ENCODE peak calls at places on chromosomes 5 and 9, in ten cellular contexts. One of them, this sample, is unnamed.

GRCh38 chr9:17134843-17135577 is at the start of gene CNTLN:
- DNase-seq in substantia nigra: peak
- DNase-seq in iris pigment epithelial cell: peak
- DNase-seq in C1 segment of cervical spinal cord: peak
- DNase-seq in stimulated activated CD4-positive, alpha-beta T cell treated with anti-CD3 and anti-CD28 coated beads, Interleukin-15, amount 100 ng/mL, for 24 hours: peak
- DNase-seq in NCI-H345: peak
- DNase-seq in HuH-7: peak
- DNase-seq in ACHN: peak
- DNase-seq in PC-3: peak
- DNase-seq in GM23338: peak
- DNase-seq in this sample: peak

GRCh38 chr9:26391036-26391435 is 501.6 kb downstream of the CAAP1 start:
- DNase-seq in substantia nigra: no peak
- DNase-seq in iris pigment epithelial cell: no peak
- DNase-seq in C1 segment of cervical spinal cord: no peak
- DNase-seq in stimulated activated CD4-positive, alpha-beta T cell treated with anti-CD3 and anti-CD28 coated beads, Interleukin-15, amount 100 ng/mL, for 24 hours: no peak
- DNase-seq in NCI-H345: no peak
- DNase-seq in HuH-7: no peak
- DNase-seq in ACHN: no peak
- DNase-seq in PC-3: peak
- DNase-seq in GM23338: no peak
- DNase-seq in this sample: no peak

GRCh38 chr5:146447734-146448380 is 724 bp downstream of the TCERG1 start:
- DNase-seq in substantia nigra: no peak
- DNase-seq in iris pigment epithelial cell: peak
- DNase-seq in C1 segment of cervical spinal cord: no peak
- DNase-seq in stimulated activated CD4-positive, alpha-beta T cell treated with anti-CD3 and anti-CD28 coated beads, Interleukin-15, amount 100 ng/mL, for 24 hours: peak
- DNase-seq in NCI-H345: peak
- DNase-seq in HuH-7: no peak
- DNase-seq in ACHN: peak
- DNase-seq in PC-3: peak
- DNase-seq in GM23338: peak
- DNase-seq in this sample: no peak

GRCh38 chr5:2549902-2550301 is 201.6 kb downstream of the IRX2 start:
- DNase-seq in substantia nigra: no peak
- DNase-seq in iris pigment epithelial cell: no peak
- DNase-seq in C1 segment of cervical spinal cord: no peak
- DNase-seq in stimulated activated CD4-positive, alpha-beta T cell treated with anti-CD3 and anti-CD28 coated beads, Interleukin-15, amount 100 ng/mL, for 24 hours: no peak
- DNase-seq in NCI-H345: no peak
- DNase-seq in HuH-7: no peak
- DNase-seq in ACHN: no peak
- DNase-seq in PC-3: no peak
- DNase-seq in GM23338: no peak
- DNase-seq in this sample: no peak

GRCh38 chr9:86614871-86615849 is 260.9 kb upstream of the TUT7 start:
- DNase-seq in substantia nigra: no peak
- DNase-seq in iris pigment epithelial cell: peak
- DNase-seq in C1 segment of cervical spinal cord: no peak
- DNase-seq in stimulated activated CD4-positive, alpha-beta T cell treated with anti-CD3 and anti-CD28 coated beads, Interleukin-15, amount 100 ng/mL, for 24 hours: peak
- DNase-seq in NCI-H345: no peak
- DNase-seq in HuH-7: peak
- DNase-seq in ACHN: peak
- DNase-seq in PC-3: peak
- DNase-seq in GM23338: peak
- DNase-seq in this sample: no peak

GRCh38 chr9:101387871-101388506 is 3.2 kb upstream of the BAAT start:
- DNase-seq in substantia nigra: no peak
- DNase-seq in iris pigment epithelial cell: peak
- DNase-seq in C1 segment of cervical spinal cord: no peak
- DNase-seq in stimulated activated CD4-positive, alpha-beta T cell treated with anti-CD3 and anti-CD28 coated beads, Interleukin-15, amount 100 ng/mL, for 24 hours: no peak
- DNase-seq in NCI-H345: peak
- DNase-seq in HuH-7: peak
- DNase-seq in ACHN: peak
- DNase-seq in PC-3: peak
- DNase-seq in GM23338: peak
- DNase-seq in this sample: no peak

GRCh38 chr5:132180134-132180745 is 47.4 kb downstream of the P4HA2 start:
- DNase-seq in substantia nigra: no peak
- DNase-seq in iris pigment epithelial cell: peak
- DNase-seq in C1 segment of cervical spinal cord: no peak
- DNase-seq in stimulated activated CD4-positive, alpha-beta T cell treated with anti-CD3 and anti-CD28 coated beads, Interleukin-15, amount 100 ng/mL, for 24 hours: peak
- DNase-seq in NCI-H345: no peak
- DNase-seq in HuH-7: peak
- DNase-seq in ACHN: peak
- DNase-seq in PC-3: peak
- DNase-seq in GM23338: peak
- DNase-seq in this sample: no peak

GRCh38 chr5:73998496-73998895 is 372.5 kb downstream of the ARHGEF28 start:
- DNase-seq in substantia nigra: no peak
- DNase-seq in iris pigment epithelial cell: no peak
- DNase-seq in C1 segment of cervical spinal cord: no peak
- DNase-seq in stimulated activated CD4-positive, alpha-beta T cell treated with anti-CD3 and anti-CD28 coated beads, Interleukin-15, amount 100 ng/mL, for 24 hours: no peak
- DNase-seq in NCI-H345: peak
- DNase-seq in HuH-7: no peak
- DNase-seq in ACHN: no peak
- DNase-seq in PC-3: no peak
- DNase-seq in GM23338: no peak
- DNase-seq in this sample: no peak

GRCh38 chr5:135013947-135014570 is 20.0 kb downstream of the PITX1 start:
- DNase-seq in substantia nigra: no peak
- DNase-seq in iris pigment epithelial cell: peak
- DNase-seq in C1 segment of cervical spinal cord: no peak
- DNase-seq in stimulated activated CD4-positive, alpha-beta T cell treated with anti-CD3 and anti-CD28 coated beads, Interleukin-15, amount 100 ng/mL, for 24 hours: no peak
- DNase-seq in NCI-H345: no peak
- DNase-seq in HuH-7: no peak
- DNase-seq in ACHN: no peak
- DNase-seq in PC-3: peak
- DNase-seq in GM23338: no peak
- DNase-seq in this sample: no peak

GRCh38 chr5:16736158-16736994 is 119.6 kb upstream of the RETREG1 start:
- DNase-seq in substantia nigra: peak
- DNase-seq in iris pigment epithelial cell: peak
- DNase-seq in C1 segment of cervical spinal cord: peak
- DNase-seq in stimulated activated CD4-positive, alpha-beta T cell treated with anti-CD3 and anti-CD28 coated beads, Interleukin-15, amount 100 ng/mL, for 24 hours: no peak
- DNase-seq in NCI-H345: peak
- DNase-seq in HuH-7: no peak
- DNase-seq in ACHN: no peak
- DNase-seq in PC-3: peak
- DNase-seq in GM23338: peak
- DNase-seq in this sample: no peak

GRCh38 chr9:17782750-17783149 is 203.9 kb downstream of the SH3GL2 start:
- DNase-seq in substantia nigra: peak
- DNase-seq in iris pigment epithelial cell: no peak
- DNase-seq in C1 segment of cervical spinal cord: peak
- DNase-seq in stimulated activated CD4-positive, alpha-beta T cell treated with anti-CD3 and anti-CD28 coated beads, Interleukin-15, amount 100 ng/mL, for 24 hours: no peak
- DNase-seq in NCI-H345: no peak
- DNase-seq in HuH-7: no peak
- DNase-seq in ACHN: no peak
- DNase-seq in PC-3: no peak
- DNase-seq in GM23338: no peak
- DNase-seq in this sample: no peak

GRCh38 chr9:81548911-81549310 is 140.4 kb downstream of the TLE1 start:
- DNase-seq in substantia nigra: no peak
- DNase-seq in iris pigment epithelial cell: no peak
- DNase-seq in C1 segment of cervical spinal cord: no peak
- DNase-seq in stimulated activated CD4-positive, alpha-beta T cell treated with anti-CD3 and anti-CD28 coated beads, Interleukin-15, amount 100 ng/mL, for 24 hours: no peak
- DNase-seq in NCI-H345: no peak
- DNase-seq in HuH-7: no peak
- DNase-seq in ACHN: no peak
- DNase-seq in PC-3: peak
- DNase-seq in GM23338: no peak
- DNase-seq in this sample: no peak